ENCODE peak calls at places on chromosomes 5 and 9, in ten cellular contexts. One of them, this sample, is unnamed.

GRCh38 chr5:142630927-142631539 is 54.9 kb downstream of the FGF1 start:
- DNase-seq in OCI-LY7: no peak
- DNase-seq in GM23338: no peak
- DNase-seq in colonic mucosa: no peak
- DNase-seq in brain microvascular endothelial cell: no peak
- DNase-seq in psoas muscle: no peak
- DNase-seq in activated B cell treated with CpG ODN at 0.5 μM for 24 hours: no peak
- DNase-seq in type B pancreatic cell: no peak
- DNase-seq in tibial artery: no peak
- DNase-seq in ascending aorta: no peak
- DNase-seq in this sample: no peak

GRCh38 chr9:8821910-8822666 is 1022.5 kb upstream of the DMAC1 start:
- DNase-seq in colonic mucosa: no peak
- DNase-seq in ascending aorta: no peak
- DNase-seq in type B pancreatic cell: no peak
- DNase-seq in GM23338: no peak
- DNase-seq in OCI-LY7: no peak
- DNase-seq in psoas muscle: no peak
- DNase-seq in tibial artery: no peak
- DNase-seq in brain microvascular endothelial cell: no peak
- DNase-seq in activated B cell treated with CpG ODN at 0.5 μM for 24 hours: no peak
- DNase-seq in this sample: no peak

GRCh38 chr5:94884294-94884693 is 265.8 kb downstream of the SLF1 start:
- DNase-seq in tibial artery: no peak
- DNase-seq in ascending aorta: no peak
- DNase-seq in OCI-LY7: no peak
- DNase-seq in type B pancreatic cell: no peak
- DNase-seq in colonic mucosa: no peak
- DNase-seq in psoas muscle: no peak
- DNase-seq in GM23338: peak; percentile 58
- DNase-seq in brain microvascular endothelial cell: peak; percentile 26
- DNase-seq in activated B cell treated with CpG ODN at 0.5 μM for 24 hours: no peak
- DNase-seq in this sample: no peak

GRCh38 chr9:3436629-3437028 is 89.2 kb downstream of the RFX3 start:
- DNase-seq in OCI-LY7: no peak
- DNase-seq in brain microvascular endothelial cell: peak; percentile 26
- DNase-seq in type B pancreatic cell: no peak
- DNase-seq in ascending aorta: no peak
- DNase-seq in GM23338: no peak
- DNase-seq in activated B cell treated with CpG ODN at 0.5 μM for 24 hours: no peak
- DNase-seq in colonic mucosa: no peak
- DNase-seq in tibial artery: no peak
- DNase-seq in psoas muscle: no peak
- DNase-seq in this sample: no peak

GRCh38 chr9:38662763-38663593 is 42.6 kb upstream of the ANKRD18A start:
- DNase-seq in type B pancreatic cell: no peak
- DNase-seq in psoas muscle: no peak
- DNase-seq in OCI-LY7: no peak
- DNase-seq in colonic mucosa: no peak
- DNase-seq in tibial artery: no peak
- DNase-seq in brain microvascular endothelial cell: peak; percentile 47
- DNase-seq in GM23338: peak; percentile 48
- DNase-seq in activated B cell treated with CpG ODN at 0.5 μM for 24 hours: no peak
- DNase-seq in ascending aorta: no peak
- DNase-seq in this sample: no peak

GRCh38 chr5:179345429-179346321 is at the start of gene ADAMTS2:
- DNase-seq in OCI-LY7: no peak
- DNase-seq in psoas muscle: peak; percentile 80
- DNase-seq in GM23338: peak; percentile 83
- DNase-seq in colonic mucosa: peak; percentile 46
- DNase-seq in ascending aorta: peak; percentile 75
- DNase-seq in brain microvascular endothelial cell: peak; percentile 40
- DNase-seq in type B pancreatic cell: no peak
- DNase-seq in activated B cell treated with CpG ODN at 0.5 μM for 24 hours: no peak
- DNase-seq in tibial artery: peak; percentile 61
- DNase-seq in this sample: no peak

GRCh38 chr5:142600611-142601360 is 85.1 kb downstream of the FGF1 start:
- DNase-seq in colonic mucosa: no peak
- DNase-seq in tibial artery: peak; percentile 66
- DNase-seq in brain microvascular endothelial cell: peak; percentile 85
- DNase-seq in activated B cell treated with CpG ODN at 0.5 μM for 24 hours: no peak
- DNase-seq in OCI-LY7: no peak
- DNase-seq in GM23338: no peak
- DNase-seq in psoas muscle: no peak
- DNase-seq in ascending aorta: peak; percentile 80
- DNase-seq in type B pancreatic cell: no peak
- DNase-seq in this sample: no peak

GRCh38 chr5:180034564-180034963 is 37.0 kb downstream of the RNF130 start:
- DNase-seq in tibial artery: no peak
- DNase-seq in GM23338: no peak
- DNase-seq in type B pancreatic cell: no peak
- DNase-seq in ascending aorta: no peak
- DNase-seq in brain microvascular endothelial cell: peak; percentile 49
- DNase-seq in OCI-LY7: no peak
- DNase-seq in activated B cell treated with CpG ODN at 0.5 μM for 24 hours: no peak
- DNase-seq in colonic mucosa: no peak
- DNase-seq in psoas muscle: no peak
- DNase-seq in this sample: no peak

GRCh38 chr5:61333351-61334223 is 1.5 kb downstream of the ZSWIM6 start:
- DNase-seq in colonic mucosa: no peak
- DNase-seq in ascending aorta: no peak
- DNase-seq in OCI-LY7: no peak
- DNase-seq in tibial artery: peak; percentile 42
- DNase-seq in brain microvascular endothelial cell: no peak
- DNase-seq in GM23338: peak; percentile 48
- DNase-seq in activated B cell treated with CpG ODN at 0.5 μM for 24 hours: peak; percentile 47
- DNase-seq in type B pancreatic cell: peak; percentile 71
- DNase-seq in psoas muscle: peak; percentile 46
- DNase-seq in this sample: peak; percentile 57

GRCh38 chr9:68706579-68707201 is 1.6 kb downstream of the PIP5K1B start:
- DNase-seq in OCI-LY7: peak; percentile 19
- DNase-seq in tibial artery: no peak
- DNase-seq in brain microvascular endothelial cell: no peak
- DNase-seq in ascending aorta: no peak
- DNase-seq in GM23338: peak; percentile 40
- DNase-seq in psoas muscle: no peak
- DNase-seq in activated B cell treated with CpG ODN at 0.5 μM for 24 hours: no peak
- DNase-seq in colonic mucosa: no peak
- DNase-seq in type B pancreatic cell: no peak
- DNase-seq in this sample: peak; percentile 62

GRCh38 chr9:125460883-125461475 is 199.4 kb downstream of the GAPVD1 start:
- DNase-seq in GM23338: no peak
- DNase-seq in tibial artery: no peak
- DNase-seq in OCI-LY7: no peak
- DNase-seq in psoas muscle: no peak
- DNase-seq in colonic mucosa: no peak
- DNase-seq in activated B cell treated with CpG ODN at 0.5 μM for 24 hours: no peak
- DNase-seq in brain microvascular endothelial cell: no peak
- DNase-seq in ascending aorta: no peak
- DNase-seq in type B pancreatic cell: no peak
- DNase-seq in this sample: no peak

GRCh38 chr9:38059233-38059936 is 9.6 kb downstream of the SHB start:
- DNase-seq in type B pancreatic cell: no peak
- DNase-seq in colonic mucosa: no peak
- DNase-seq in GM23338: no peak
- DNase-seq in OCI-LY7: no peak
- DNase-seq in psoas muscle: no peak
- DNase-seq in tibial artery: no peak
- DNase-seq in activated B cell treated with CpG ODN at 0.5 μM for 24 hours: no peak
- DNase-seq in brain microvascular endothelial cell: no peak
- DNase-seq in ascending aorta: no peak
- DNase-seq in this sample: no peak

GRCh38 chr9:977361-978116 is 1.1 kb downstream of the DMRT3 start:
- DNase-seq in brain microvascular endothelial cell: no peak
- DNase-seq in OCI-LY7: no peak
- DNase-seq in GM23338: peak; percentile 30
- DNase-seq in tibial artery: no peak
- DNase-seq in psoas muscle: no peak
- DNase-seq in activated B cell treated with CpG ODN at 0.5 μM for 24 hours: no peak
- DNase-seq in type B pancreatic cell: no peak
- DNase-seq in ascending aorta: no peak
- DNase-seq in colonic mucosa: no peak
- DNase-seq in this sample: no peak

GRCh38 chr5:136295914-136296313 is 69.4 kb downstream of the TRPC7 start:
- DNase-seq in tibial artery: no peak
- DNase-seq in OCI-LY7: no peak
- DNase-seq in ascending aorta: no peak
- DNase-seq in activated B cell treated with CpG ODN at 0.5 μM for 24 hours: no peak
- DNase-seq in brain microvascular endothelial cell: peak; percentile 40
- DNase-seq in GM23338: no peak
- DNase-seq in type B pancreatic cell: no peak
- DNase-seq in colonic mucosa: no peak
- DNase-seq in psoas muscle: no peak
- DNase-seq in this sample: no peak

GRCh38 chr9:112218908-112219307 is 43.8 kb upstream of the SUSD1 start:
- DNase-seq in OCI-LY7: no peak
- DNase-seq in tibial artery: no peak
- DNase-seq in GM23338: no peak
- DNase-seq in activated B cell treated with CpG ODN at 0.5 μM for 24 hours: no peak
- DNase-seq in brain microvascular endothelial cell: no peak
- DNase-seq in ascending aorta: no peak
- DNase-seq in type B pancreatic cell: no peak
- DNase-seq in colonic mucosa: no peak
- DNase-seq in psoas muscle: no peak
- DNase-seq in this sample: peak; percentile 58

GRCh38 chr5:42640835-42641234 is 115.8 kb upstream of the CCDC152 start:
- DNase-seq in type B pancreatic cell: no peak
- DNase-seq in colonic mucosa: no peak
- DNase-seq in ascending aorta: no peak
- DNase-seq in psoas muscle: no peak
- DNase-seq in activated B cell treated with CpG ODN at 0.5 μM for 24 hours: no peak
- DNase-seq in brain microvascular endothelial cell: no peak
- DNase-seq in OCI-LY7: no peak
- DNase-seq in GM23338: no peak
- DNase-seq in tibial artery: no peak
- DNase-seq in this sample: no peak

GRCh38 chr5:170070556-170071412 is 34.9 kb upstream of the FOXI1 start:
- DNase-seq in colonic mucosa: peak; percentile 23
- DNase-seq in OCI-LY7: peak; percentile 15
- DNase-seq in GM23338: peak; percentile 81
- DNase-seq in activated B cell treated with CpG ODN at 0.5 μM for 24 hours: no peak
- DNase-seq in brain microvascular endothelial cell: peak; percentile 29
- DNase-seq in ascending aorta: no peak
- DNase-seq in tibial artery: no peak
- DNase-seq in psoas muscle: no peak
- DNase-seq in type B pancreatic cell: no peak
- DNase-seq in this sample: no peak
- TF ChIP-seq CTCF in colonic mucosa: peak; percentile 47
- TF ChIP-seq CTCF in OCI-LY7: peak; percentile 77
- TF ChIP-seq CTCF in GM23338: peak; percentile 79
- TF ChIP-seq CTCF in activated B cell treated with CpG ODN at 0.5 μM for 24 hours: no peak
- TF ChIP-seq CTCF in brain microvascular endothelial cell: peak; percentile 96
- TF ChIP-seq CTCF in ascending aorta: peak; percentile 39
- TF ChIP-seq CTCF in tibial artery: peak; percentile 36
- TF ChIP-seq CTCF in psoas muscle: peak; percentile 21
- TF ChIP-seq CTCF in type B pancreatic cell: peak; percentile 91
- TF ChIP-seq CTCF in this sample: peak; percentile 50

GRCh38 chr9:132717326-132717945 is 47.2 kb downstream of the GTF3C4 start:
- DNase-seq in type B pancreatic cell: peak; percentile 50
- DNase-seq in brain microvascular endothelial cell: no peak
- DNase-seq in psoas muscle: no peak
- DNase-seq in GM23338: no peak
- DNase-seq in OCI-LY7: no peak
- DNase-seq in activated B cell treated with CpG ODN at 0.5 μM for 24 hours: no peak
- DNase-seq in tibial artery: no peak
- DNase-seq in ascending aorta: no peak
- DNase-seq in colonic mucosa: no peak
- DNase-seq in this sample: no peak
- TF ChIP-seq CTCF in type B pancreatic cell: no peak
- TF ChIP-seq CTCF in brain microvascular endothelial cell: no peak
- TF ChIP-seq CTCF in psoas muscle: no peak
- TF ChIP-seq CTCF in GM23338: no peak
- TF ChIP-seq CTCF in OCI-LY7: no peak
- TF ChIP-seq CTCF in activated B cell treated with CpG ODN at 0.5 μM for 24 hours: no peak
- TF ChIP-seq CTCF in tibial artery: no peak
- TF ChIP-seq CTCF in ascending aorta: no peak
- TF ChIP-seq CTCF in colonic mucosa: no peak
- TF ChIP-seq CTCF in this sample: no peak

DNA sequence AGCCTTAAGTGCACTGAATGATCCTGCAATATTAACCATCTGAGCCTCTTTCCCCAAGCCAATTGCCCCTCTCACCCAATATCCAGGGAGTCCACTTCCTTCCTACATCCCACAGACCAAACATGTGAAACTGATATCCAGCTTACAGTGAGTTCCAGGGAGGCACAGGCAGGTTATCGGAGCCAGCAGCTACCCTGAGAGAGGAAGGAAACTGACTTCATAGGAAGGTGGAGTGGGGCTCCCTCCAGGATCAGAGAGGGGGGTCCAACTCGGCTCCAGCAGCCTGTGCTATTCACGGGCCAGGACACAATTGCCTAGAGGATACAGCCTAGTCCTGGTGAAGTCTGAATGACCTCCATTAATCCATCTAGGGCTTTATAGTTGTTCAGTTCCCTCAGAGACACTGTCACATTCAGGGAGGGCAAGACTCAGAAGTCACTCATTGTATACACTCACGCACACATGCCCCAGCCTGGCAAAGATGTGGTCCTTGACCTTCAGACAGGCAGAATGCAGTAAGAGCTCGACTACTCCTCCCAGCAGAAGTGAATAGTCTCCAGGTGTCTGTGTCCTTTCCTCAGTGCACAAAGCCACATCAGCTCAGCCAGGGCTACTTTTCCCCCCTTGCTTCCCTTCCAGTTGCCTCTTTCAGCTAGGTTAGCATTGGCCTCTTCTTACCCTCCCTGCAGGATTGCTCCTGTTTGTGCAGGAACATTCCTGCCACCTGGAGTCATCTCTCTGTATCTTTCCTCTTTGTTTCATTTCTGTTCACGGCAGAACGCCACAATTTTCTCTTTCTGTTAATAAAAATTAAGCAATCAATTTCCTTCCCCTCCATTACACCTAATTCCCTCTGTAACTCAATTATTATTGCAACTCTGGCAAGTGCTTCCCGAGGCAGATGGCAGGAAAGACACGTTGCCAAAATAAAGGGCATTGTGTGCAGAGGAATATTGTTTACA is 501.7 kb downstream of the ARHGEF28 start:
- DNase-seq in OCI-LY7: no peak
- DNase-seq in type B pancreatic cell: no peak
- DNase-seq in tibial artery: no peak
- DNase-seq in GM23338: peak; percentile 34
- DNase-seq in activated B cell treated with CpG ODN at 0.5 μM for 24 hours: no peak
- DNase-seq in colonic mucosa: no peak
- DNase-seq in ascending aorta: no peak
- DNase-seq in psoas muscle: no peak
- DNase-seq in brain microvascular endothelial cell: peak; percentile 12
- DNase-seq in this sample: no peak
- TF ChIP-seq CTCF in OCI-LY7: no peak
- TF ChIP-seq CTCF in type B pancreatic cell: peak; percentile 43
- TF ChIP-seq CTCF in tibial artery: no peak
- TF ChIP-seq CTCF in GM23338: no peak
- TF ChIP-seq CTCF in activated B cell treated with CpG ODN at 0.5 μM for 24 hours: no peak
- TF ChIP-seq CTCF in colonic mucosa: no peak
- TF ChIP-seq CTCF in ascending aorta: no peak
- TF ChIP-seq CTCF in psoas muscle: peak; percentile 29
- TF ChIP-seq CTCF in brain microvascular endothelial cell: peak; percentile 60
- TF ChIP-seq CTCF in this sample: no peak

DNA sequence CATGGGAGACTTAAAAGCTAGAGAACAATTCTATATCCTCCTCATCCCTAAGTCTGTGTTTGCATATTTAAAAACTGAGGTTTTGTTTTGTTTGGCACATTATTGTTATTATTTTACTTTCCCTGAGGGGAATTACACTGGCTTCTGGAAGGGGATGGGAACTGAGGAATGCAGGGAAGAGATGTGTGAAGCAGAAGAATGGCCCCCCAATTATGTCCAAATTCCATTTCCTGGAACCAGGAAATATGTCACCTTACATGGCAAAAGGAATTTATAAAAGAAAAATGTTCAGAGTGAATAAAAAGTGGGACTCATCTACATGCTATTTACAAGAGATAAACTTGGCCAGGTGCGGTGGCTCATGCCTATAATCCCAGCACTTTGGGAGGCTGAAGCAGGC is 129.8 kb downstream of the MARCHF11 start:
- DNase-seq in psoas muscle: no peak
- DNase-seq in colonic mucosa: no peak
- DNase-seq in ascending aorta: no peak
- DNase-seq in tibial artery: no peak
- DNase-seq in GM23338: no peak
- DNase-seq in OCI-LY7: no peak
- DNase-seq in type B pancreatic cell: no peak
- DNase-seq in brain microvascular endothelial cell: no peak
- DNase-seq in activated B cell treated with CpG ODN at 0.5 μM for 24 hours: no peak
- DNase-seq in this sample: no peak
- TF ChIP-seq CTCF in psoas muscle: no peak
- TF ChIP-seq CTCF in colonic mucosa: no peak
- TF ChIP-seq CTCF in ascending aorta: no peak
- TF ChIP-seq CTCF in tibial artery: no peak
- TF ChIP-seq CTCF in GM23338: no peak
- TF ChIP-seq CTCF in OCI-LY7: no peak
- TF ChIP-seq CTCF in type B pancreatic cell: no peak
- TF ChIP-seq CTCF in brain microvascular endothelial cell: no peak
- TF ChIP-seq CTCF in activated B cell treated with CpG ODN at 0.5 μM for 24 hours: no peak
- TF ChIP-seq CTCF in this sample: no peak